ENCODE peak calls at places on chromosomes 11 and 22, in five cellular contexts. C, N, L, P and G are unnamed samples.
A peak's percentile ranks its signal among the peaks of the same experiment; 100 is the strongest.

GRCh38 chr22:37088108-37088605 is 21.4 kb downstream of the TMPRSS6 start:
- DNase-seq in P (no peak), L (no peak), C (no peak), N (peak; percentile 66), G (peak; percentile 21)

GRCh38 chr11:64284962-64285884 is at the start of gene GPR137:
- DNase-seq in C (peak; percentile 50), P (no peak), N (peak; percentile 97), L (peak; percentile 78), G (peak; percentile 79)

GRCh38 chr11:27496461-27496860 is 10.1 kb downstream of the LIN7C start:
- DNase-seq in N (no peak), C (no peak), P (no peak), L (no peak), G (no peak)

GRCh38 chr22:49765951-49766350 is 61.7 kb downstream of the BRD1 start:
- DNase-seq in N (no peak), L (no peak), P (no peak), C (no peak), G (no peak)

GRCh38 chr11:6545917-6546605 is 49.0 kb downstream of the DNHD1 start:
- DNase-seq in N (no peak), P (no peak), L (no peak), C (no peak), G (no peak)

GRCh38 chr11:120336641-120337132 is 474 bp downstream of the ARHGEF12 start:
- DNase-seq in P (no peak), N (peak; percentile 66), C (no peak), L (peak; percentile 59), G (peak; percentile 31)

GRCh38 chr11:111135101-111135500 is 110.4 kb upstream of the POU2AF2 start:
- DNase-seq in P (no peak), C (no peak), N (no peak), L (no peak), G (no peak)

GRCh38 chr11:120115272-120116000 is 22.5 kb downstream of the TRIM29 start:
- DNase-seq in P (no peak), L (peak; percentile 36), C (no peak), N (peak; percentile 39), G (no peak)

GRCh38 chr11:134854391-134854991 is 442.4 kb upstream of the B3GAT1 start:
- DNase-seq in P (no peak), L (no peak), N (no peak), C (no peak), G (no peak)

GRCh38 chr11:60915250-60915914 is 1.4 kb downstream of the TMEM109 start:
- DNase-seq in C (no peak), L (peak; percentile 65), P (peak; percentile 69), N (no peak), G (peak; percentile 60)

GRCh38 chr11:101133190-101133589 is 3.6 kb upstream of the PGR start:
- DNase-seq in L (no peak), P (no peak), C (no peak), N (no peak), G (no peak)

GRCh38 chr11:44622721-44623258 is 57.3 kb downstream of the CD82 start:
- DNase-seq in C (no peak), N (no peak), P (no peak), L (no peak), G (no peak)

GRCh38 chr11:44621784-44622183 is 56.3 kb downstream of the CD82 start:
- DNase-seq in P (no peak), L (no peak), N (no peak), C (no peak), G (no peak)

GRCh38 chr11:44623321-44623715 is 57.9 kb downstream of the CD82 start:
- DNase-seq in P (no peak), L (no peak), N (no peak), C (no peak), G (no peak)

GRCh38 chr11:44621140-44621681 is 55.7 kb downstream of the CD82 start:
- DNase-seq in L (peak; percentile 91), P (no peak), N (peak; percentile 87), C (peak; percentile 55), G (peak; percentile 82)

GRCh38 chr11:44622190-44622650 is 56.8 kb downstream of the CD82 start:
- DNase-seq in N (no peak), P (no peak), L (no peak), C (no peak), G (no peak)
- TF ChIP-seq ESRRA in N (no peak), P (no peak), L (no peak), C (no peak), G (no peak)

GRCh38 chr11:15965562-15966250 is 390.6 kb downstream of the SOX6 start:
- DNase-seq in L (no peak), N (no peak), C (no peak), P (no peak), G (no peak)

GRCh38 chr11:15968461-15969130 is 387.8 kb downstream of the SOX6 start:
- DNase-seq in C (no peak), P (no peak), L (no peak), N (peak; percentile 14), G (no peak)

GRCh38 chr11:15969281-15969680 is 387.1 kb downstream of the SOX6 start:
- DNase-seq in P (peak; percentile 32), N (peak; percentile 67), C (peak; percentile 43), L (no peak), G (peak; percentile 35)

GRCh38 chr11:15967966-15968365 is 388.4 kb downstream of the SOX6 start:
- DNase-seq in L (no peak), N (no peak), P (no peak), C (no peak), G (no peak)

GRCh38 chr11:15967166-15967565 is 389.2 kb downstream of the SOX6 start:
- DNase-seq in N (peak; percentile 41), L (no peak), C (no peak), P (no peak), G (peak; percentile 13)
- TF ChIP-seq ESRRA in N (no peak), L (no peak), C (no peak), P (no peak), G (no peak)

GRCh38 chr11:102416974-102417373 is 35.6 kb downstream of the TMEM123 start:
- DNase-seq in N (no peak), P (no peak), L (no peak), C (no peak), G (no peak)

GRCh38 chr11:102419181-102419580 is 33.4 kb downstream of the TMEM123 start:
- DNase-seq in N (no peak), L (no peak), C (no peak), P (no peak), G (no peak)

GRCh38 chr11:102422817-102423725 is 29.5 kb downstream of the TMEM123 start:
- DNase-seq in C (no peak), P (no peak), L (no peak), N (no peak), G (no peak)

GRCh38 chr11:102421262-102421661 is 31.3 kb downstream of the TMEM123 start:
- DNase-seq in L (no peak), P (no peak), N (no peak), C (no peak), G (no peak)

DNA sequence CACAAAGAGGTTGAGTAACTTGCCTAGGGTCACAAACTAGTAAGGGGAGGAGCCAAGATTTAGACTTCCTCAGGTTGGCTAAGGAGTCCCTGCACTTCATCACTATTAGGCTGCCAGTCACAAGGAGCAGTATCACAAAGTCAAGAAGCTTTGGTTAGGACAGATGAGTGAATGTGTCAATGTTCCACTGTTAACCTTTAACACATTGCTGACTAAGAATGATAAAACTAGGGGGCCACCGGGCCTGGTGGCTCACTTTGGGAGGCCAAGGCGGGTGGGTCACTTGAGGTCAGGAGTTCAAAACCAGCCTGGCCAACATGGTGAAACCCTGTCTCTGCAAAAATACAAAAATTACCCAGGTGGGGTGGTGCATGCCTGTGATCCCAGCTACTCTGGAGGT is 32.0 kb downstream of the TMEM123 start:
- DNase-seq in P (peak; percentile 40), L (no peak), C (no peak), N (no peak), G (no peak)
- TF ChIP-seq ESRRA in P (no peak), L (no peak), C (no peak), N (no peak), G (no peak)

GRCh38 chr11:130449996-130450419 is 1.6 kb downstream of the ADAMTS15 start:
- DNase-seq in P (no peak), N (peak; percentile 42), L (peak; percentile 94), C (no peak), G (no peak)
- TF ChIP-seq ESRRA in P (no peak), N (no peak), L (peak; percentile 91), C (no peak), G (no peak)

GRCh38 chr11:47177846-47178245 is 1.2 kb upstream of the ARFGAP2 start:
- DNase-seq in L (no peak), N (no peak), P (no peak), C (peak; percentile 70), G (no peak)

GRCh38 chr11:47178305-47178704 is 1.6 kb upstream of the ARFGAP2 start:
- DNase-seq in C (no peak), P (no peak), L (no peak), N (no peak), G (no peak)

GRCh38 chr11:47176328-47177228 is at the start of gene ARFGAP2:
- DNase-seq in P (peak; percentile 73), N (peak; percentile 98), L (peak; percentile 95), C (peak; percentile 84), G (peak; percentile 99)

GRCh38 chr11:47177229-47177845 is 658 bp upstream of the ARFGAP2 start:
- DNase-seq in P (peak; percentile 71), N (peak; percentile 63), C (peak; percentile 79), L (peak; percentile 60), G (peak; percentile 81)

DNA sequence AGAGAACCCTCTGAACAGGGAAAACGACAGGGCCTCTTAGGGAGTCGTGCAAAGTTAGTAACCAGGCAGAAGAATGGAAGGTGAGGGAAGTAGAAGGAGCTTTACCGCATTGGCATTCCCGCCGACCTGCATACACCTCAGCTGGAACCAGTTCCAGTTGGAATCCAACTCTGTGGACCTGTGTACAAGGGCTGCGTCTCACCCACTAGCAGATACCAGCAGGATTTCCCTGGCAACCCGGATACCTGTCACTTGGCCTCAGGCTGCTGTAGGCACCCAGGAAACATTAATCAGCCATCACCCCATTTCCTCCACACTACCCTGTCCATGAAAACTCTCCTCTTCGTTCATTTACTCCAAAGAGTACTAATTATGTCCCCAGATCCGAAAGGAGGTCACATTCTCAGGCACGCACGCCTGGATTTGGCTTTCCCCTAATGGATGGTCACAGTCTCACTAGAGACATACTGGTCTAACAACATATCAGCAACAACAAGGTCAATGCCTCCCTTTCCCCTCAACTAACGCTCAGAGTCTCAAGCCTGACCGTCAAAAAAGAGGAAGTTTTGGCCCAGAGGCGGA is 842 bp downstream of the ARFGAP2 start:
- DNase-seq in N (no peak), P (no peak), C (no peak), L (no peak), G (no peak)
- TF ChIP-seq ESRRA in N (no peak), P (no peak), C (no peak), L (no peak), G (no peak)

DNA sequence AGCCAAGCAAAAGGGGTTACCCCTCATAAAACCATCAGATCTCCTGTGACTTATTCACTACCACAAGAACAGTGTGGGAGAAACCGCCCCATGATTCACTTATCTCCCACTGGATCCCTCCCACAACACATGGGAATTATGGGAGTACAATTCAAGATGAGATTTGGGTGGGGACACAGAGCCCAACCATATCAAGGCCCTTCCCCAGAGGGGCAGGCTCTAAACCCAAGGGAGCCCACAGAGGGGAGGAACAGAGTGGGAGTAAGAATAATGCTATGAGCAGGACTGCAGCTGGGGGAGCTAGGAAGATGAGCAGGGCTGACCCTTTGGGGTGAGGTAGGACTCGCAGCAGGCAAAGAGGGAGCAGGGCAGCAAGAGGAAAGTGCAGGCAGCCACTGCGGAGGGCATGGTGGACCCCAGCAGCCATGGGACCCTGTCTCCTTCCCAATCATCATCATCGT is 59.3 kb downstream of the CD82 start:
- DNase-seq in C (no peak), P (no peak), L (no peak), N (no peak), G (no peak)
- TF ChIP-seq ESRRA in C (no peak), P (no peak), L (no peak), N (no peak), G (no peak)